ENCODE peak calls at places on chromosomes 4 and X, in four cellular contexts. One of them, this sample, is unnamed.

GRCh38 chr4:122577808-122578781 is 42.8 kb downstream of the IL21 start:
- DNase-seq in body of pancreas: peak
- DNase-seq in bronchial epithelial cell: peak
- DNase-seq in OCI-LY7: peak
- DNase-seq in this sample: no peak

GRCh38 chr4:82865592-82865991 is 25.4 kb downstream of the SEC31A start:
- DNase-seq in body of pancreas: no peak
- DNase-seq in bronchial epithelial cell: peak
- DNase-seq in OCI-LY7: no peak
- DNase-seq in this sample: no peak

GRCh38 chrX:40152173-40152705 is 54.5 kb upstream of the BCOR start:
- DNase-seq in body of pancreas: no peak
- DNase-seq in bronchial epithelial cell: no peak
- DNase-seq in OCI-LY7: peak
- DNase-seq in this sample: no peak

GRCh38 chr4:174358823-174359222 is 75.1 kb downstream of the CEP44 start:
- DNase-seq in body of pancreas: no peak
- DNase-seq in bronchial epithelial cell: peak
- DNase-seq in OCI-LY7: no peak
- DNase-seq in this sample: no peak

GRCh38 chr4:10115657-10116624 is 658 bp downstream of the WDR1 start:
- DNase-seq in body of pancreas: peak
- DNase-seq in bronchial epithelial cell: peak
- DNase-seq in OCI-LY7: peak
- DNase-seq in this sample: no peak

GRCh38 chr4:102466298-102466697 is 34.9 kb upstream of the NFKB1 start:
- DNase-seq in body of pancreas: no peak
- DNase-seq in bronchial epithelial cell: peak
- DNase-seq in OCI-LY7: no peak
- DNase-seq in this sample: no peak

GRCh38 chrX:107654778-107655761 is 26.8 kb downstream of the PRPS1 start:
- DNase-seq in body of pancreas: peak
- DNase-seq in bronchial epithelial cell: peak
- DNase-seq in OCI-LY7: peak
- DNase-seq in this sample: peak

GRCh38 chrX:123184199-123184857 is at the start of gene GRIA3:
- DNase-seq in body of pancreas: no peak
- DNase-seq in bronchial epithelial cell: peak
- DNase-seq in OCI-LY7: no peak
- DNase-seq in this sample: no peak

GRCh38 chr4:20422398-20422797 is 170.7 kb downstream of the SLIT2 start:
- DNase-seq in body of pancreas: peak
- DNase-seq in bronchial epithelial cell: peak
- DNase-seq in OCI-LY7: peak
- DNase-seq in this sample: no peak

GRCh38 chr4:27043200-27043599 is 182.6 kb downstream of the STIM2 start:
- DNase-seq in body of pancreas: no peak
- DNase-seq in bronchial epithelial cell: no peak
- DNase-seq in OCI-LY7: no peak
- DNase-seq in this sample: no peak

GRCh38 chrX:107448625-107449468 is 605 bp upstream of the FRMPD3 start:
- DNase-seq in body of pancreas: no peak
- DNase-seq in bronchial epithelial cell: no peak
- DNase-seq in OCI-LY7: peak
- DNase-seq in this sample: no peak

GRCh38 chr4:14254252-14254651 is 626.7 kb upstream of the BOD1L1 start:
- DNase-seq in body of pancreas: peak
- DNase-seq in bronchial epithelial cell: peak
- DNase-seq in OCI-LY7: peak
- DNase-seq in this sample: no peak

GRCh38 chrX:101260435-101260834 is 30.7 kb downstream of the TAF7L start:
- DNase-seq in body of pancreas: no peak
- DNase-seq in bronchial epithelial cell: peak
- DNase-seq in OCI-LY7: peak
- DNase-seq in this sample: no peak

GRCh38 chr4:36351082-36351666 is 69.8 kb downstream of the DTHD1 start:
- DNase-seq in body of pancreas: peak
- DNase-seq in bronchial epithelial cell: peak
- DNase-seq in OCI-LY7: peak
- DNase-seq in this sample: no peak

GRCh38 chr4:180028682-180029081 is 2214.5 kb upstream of the TENM3 start:
- DNase-seq in body of pancreas: peak
- DNase-seq in bronchial epithelial cell: peak
- DNase-seq in OCI-LY7: peak
- DNase-seq in this sample: no peak

GRCh38 chr4:186717556-186717955 is 6.1 kb downstream of the FAT1 start:
- DNase-seq in body of pancreas: no peak
- DNase-seq in bronchial epithelial cell: peak
- DNase-seq in OCI-LY7: no peak
- DNase-seq in this sample: no peak

GRCh38 chr4:107689912-107690587 is 30.0 kb downstream of the PAPSS1 start:
- DNase-seq in body of pancreas: no peak
- DNase-seq in bronchial epithelial cell: peak
- DNase-seq in OCI-LY7: no peak
- DNase-seq in this sample: no peak

DNA sequence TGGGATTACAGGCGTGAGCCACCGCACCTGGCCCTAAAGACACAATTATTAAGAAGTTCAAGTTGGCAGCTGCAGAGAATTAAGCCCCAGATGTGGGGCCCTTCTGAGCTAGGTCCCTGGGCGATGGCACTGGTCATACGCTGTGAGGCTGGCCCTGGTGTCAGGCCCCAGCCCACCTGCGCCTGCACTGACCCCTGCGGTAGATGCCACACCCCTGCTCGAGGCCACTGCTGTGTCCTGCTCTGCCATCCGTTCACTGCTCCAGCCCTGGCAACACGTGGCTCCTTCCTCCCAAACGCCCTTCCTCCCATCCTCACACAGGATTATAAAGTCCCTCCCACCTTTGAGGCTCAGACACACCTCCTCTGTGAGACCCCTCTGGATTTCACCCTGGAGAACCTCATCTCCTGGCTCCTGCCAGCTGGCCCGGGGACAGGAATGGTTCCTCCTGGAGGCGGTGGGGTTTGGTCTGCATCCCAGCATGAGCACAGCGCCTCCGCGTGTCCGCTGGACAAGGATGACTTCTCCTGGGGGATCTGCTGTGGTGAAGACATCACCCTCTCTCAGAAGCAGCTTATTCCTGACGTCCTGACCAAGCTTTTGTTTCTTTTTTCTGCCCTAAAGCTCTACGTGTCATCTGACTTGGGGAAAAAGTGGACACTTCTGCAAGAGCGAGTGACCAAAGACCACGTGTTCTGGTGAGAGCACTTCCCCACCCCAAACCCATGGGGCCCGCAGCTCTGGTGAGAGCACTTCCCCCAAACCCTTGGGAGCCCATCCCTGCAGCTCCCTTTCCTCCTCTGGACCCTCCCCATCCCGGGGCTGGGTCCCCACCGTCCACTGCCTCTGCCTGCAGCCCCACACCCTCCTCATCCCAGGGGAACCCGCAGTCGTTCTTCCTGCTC is 219.0 kb upstream of the PSAPL1 start:
- DNase-seq in body of pancreas: no peak
- DNase-seq in bronchial epithelial cell: no peak
- DNase-seq in OCI-LY7: no peak
- DNase-seq in this sample: no peak
- TF ChIP-seq CTCF in body of pancreas: no peak
- TF ChIP-seq CTCF in bronchial epithelial cell: no peak
- TF ChIP-seq CTCF in OCI-LY7: no peak
- TF ChIP-seq CTCF in this sample: no peak

GRCh38 chr4:142336251-142336934 is 509.7 kb downstream of the INPP4B start:
- DNase-seq in body of pancreas: no peak
- DNase-seq in bronchial epithelial cell: no peak
- DNase-seq in OCI-LY7: no peak
- DNase-seq in this sample: no peak

GRCh38 chr4:142331646-142332045 is 514.5 kb downstream of the INPP4B start:
- DNase-seq in body of pancreas: no peak
- DNase-seq in bronchial epithelial cell: no peak
- DNase-seq in OCI-LY7: no peak
- DNase-seq in this sample: no peak

GRCh38 chr4:142331132-142331531 is 515.0 kb downstream of the INPP4B start:
- DNase-seq in body of pancreas: peak
- DNase-seq in bronchial epithelial cell: no peak
- DNase-seq in OCI-LY7: no peak
- DNase-seq in this sample: no peak

GRCh38 chr4:142329304-142329703 is 516.8 kb downstream of the INPP4B start:
- DNase-seq in body of pancreas: no peak
- DNase-seq in bronchial epithelial cell: no peak
- DNase-seq in OCI-LY7: no peak
- DNase-seq in this sample: no peak

DNA sequence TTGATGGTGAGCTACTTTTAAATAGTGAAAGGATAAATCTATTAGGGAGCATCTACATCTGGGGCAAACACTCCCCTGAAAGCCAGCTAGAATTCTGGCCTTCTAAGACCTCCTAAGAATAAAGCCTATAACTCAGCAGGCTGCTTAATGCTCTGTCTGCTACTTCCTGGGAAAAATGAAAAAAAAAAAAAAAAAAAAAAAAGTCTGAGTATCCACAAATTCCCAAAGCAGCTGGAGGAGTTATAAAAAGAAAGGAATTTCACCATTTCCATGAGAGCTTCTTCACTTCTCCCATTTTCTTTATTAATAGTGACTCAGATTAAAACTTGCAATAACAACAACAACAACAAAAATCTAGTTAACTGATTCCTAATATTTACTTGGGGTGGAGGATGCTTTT is 511.2 kb downstream of the INPP4B start:
- DNase-seq in body of pancreas: no peak
- DNase-seq in bronchial epithelial cell: no peak
- DNase-seq in OCI-LY7: no peak
- DNase-seq in this sample: no peak
- TF ChIP-seq CTCF in body of pancreas: no peak
- TF ChIP-seq CTCF in bronchial epithelial cell: no peak
- TF ChIP-seq CTCF in OCI-LY7: no peak
- TF ChIP-seq CTCF in this sample: no peak

DNA sequence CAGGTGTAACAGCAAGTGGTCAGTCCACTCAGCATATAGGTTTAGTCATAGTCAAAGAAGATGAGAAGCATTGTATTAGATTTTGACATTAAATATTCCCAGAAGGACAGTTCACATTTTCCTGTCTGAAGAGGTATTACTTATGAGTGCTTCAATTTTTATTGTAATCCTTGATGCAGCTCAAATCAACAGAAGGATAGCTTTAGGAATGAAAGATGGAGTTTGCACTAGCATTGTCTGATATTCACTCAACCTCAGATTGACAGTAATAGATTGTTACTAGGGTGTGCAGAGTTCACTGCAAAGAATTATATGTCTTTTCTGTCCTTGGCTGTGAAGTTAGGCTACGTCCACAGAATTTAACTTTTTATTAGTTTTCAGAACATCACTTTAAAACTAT is 764.3 kb upstream of the AADAT start:
- DNase-seq in body of pancreas: no peak
- DNase-seq in bronchial epithelial cell: no peak
- DNase-seq in OCI-LY7: no peak
- DNase-seq in this sample: no peak
- TF ChIP-seq CTCF in body of pancreas: no peak
- TF ChIP-seq CTCF in bronchial epithelial cell: no peak
- TF ChIP-seq CTCF in OCI-LY7: no peak
- TF ChIP-seq CTCF in this sample: no peak

DNA sequence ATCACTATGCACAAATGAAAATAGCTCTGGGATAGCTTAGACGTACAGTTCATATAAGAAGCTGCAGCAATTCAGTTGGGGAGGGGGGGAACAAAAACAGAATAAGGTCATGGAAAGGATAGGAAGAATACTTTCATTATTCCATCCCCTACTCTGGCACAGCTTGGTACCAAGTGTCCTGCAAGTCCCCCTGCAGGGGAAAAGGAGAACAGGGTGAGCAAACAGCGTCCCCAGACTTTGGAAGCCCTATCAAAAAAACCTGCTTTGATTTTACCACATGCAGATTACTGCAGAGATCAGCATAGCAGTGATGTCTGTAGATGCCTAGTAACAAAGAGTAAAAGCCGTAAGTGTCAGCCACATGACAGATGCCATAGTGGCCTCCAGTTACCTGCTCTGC is 209.4 kb upstream of the NEIL3 start:
- DNase-seq in body of pancreas: no peak
- DNase-seq in bronchial epithelial cell: no peak
- DNase-seq in OCI-LY7: no peak
- DNase-seq in this sample: no peak
- TF ChIP-seq CTCF in body of pancreas: no peak
- TF ChIP-seq CTCF in bronchial epithelial cell: no peak
- TF ChIP-seq CTCF in OCI-LY7: no peak
- TF ChIP-seq CTCF in this sample: no peak

GRCh38 chrX:97026406-97026805 is 142.7 kb downstream of the RPA4 start:
- DNase-seq in body of pancreas: no peak
- DNase-seq in bronchial epithelial cell: no peak
- DNase-seq in OCI-LY7: peak
- DNase-seq in this sample: no peak
- TF ChIP-seq CTCF in body of pancreas: no peak
- TF ChIP-seq CTCF in bronchial epithelial cell: no peak
- TF ChIP-seq CTCF in OCI-LY7: peak
- TF ChIP-seq CTCF in this sample: peak

DNA sequence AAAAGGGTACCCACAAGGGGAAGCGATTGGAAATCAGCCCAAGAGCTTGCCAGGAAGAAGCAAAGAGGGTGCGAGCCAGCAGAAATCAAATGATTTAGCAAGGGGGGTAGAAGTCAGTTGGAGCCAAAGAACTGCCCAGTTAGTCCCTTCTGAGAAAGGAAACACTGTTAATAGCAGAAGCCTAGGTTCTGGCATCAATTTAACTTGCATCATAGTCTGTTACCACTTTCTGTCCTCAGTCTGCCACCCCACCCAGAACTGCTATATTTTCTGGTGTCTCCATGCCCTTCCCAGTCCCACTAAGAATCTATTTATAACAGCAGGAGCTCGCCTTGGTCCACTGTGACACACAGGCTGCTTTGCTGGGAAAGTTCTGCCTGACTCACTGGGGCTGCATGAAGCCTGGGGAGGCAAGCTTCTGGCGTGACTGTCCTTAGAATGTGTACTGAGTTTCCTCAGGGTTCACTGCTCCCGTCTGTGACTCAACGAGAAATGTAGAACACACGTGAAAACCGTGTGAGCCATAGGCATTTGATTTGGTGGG is 157.8 kb upstream of the TTC29 start:
- DNase-seq in body of pancreas: no peak
- DNase-seq in bronchial epithelial cell: peak
- DNase-seq in OCI-LY7: no peak
- DNase-seq in this sample: peak
- TF ChIP-seq CTCF in body of pancreas: no peak
- TF ChIP-seq CTCF in bronchial epithelial cell: no peak
- TF ChIP-seq CTCF in OCI-LY7: no peak
- TF ChIP-seq CTCF in this sample: no peak

GRCh38 chrX:38000706-38001105 is 5.6 kb upstream of the SYTL5 start:
- DNase-seq in body of pancreas: no peak
- DNase-seq in bronchial epithelial cell: no peak
- DNase-seq in OCI-LY7: no peak
- DNase-seq in this sample: no peak

GRCh38 chrX:37997096-37997495 is 9.3 kb upstream of the SYTL5 start:
- DNase-seq in body of pancreas: no peak
- DNase-seq in bronchial epithelial cell: no peak
- DNase-seq in OCI-LY7: no peak
- DNase-seq in this sample: no peak

GRCh38 chrX:37998586-37999267 is 7.6 kb upstream of the SYTL5 start:
- DNase-seq in body of pancreas: no peak
- DNase-seq in bronchial epithelial cell: peak
- DNase-seq in OCI-LY7: no peak
- DNase-seq in this sample: no peak

GRCh38 chrX:37993857-37994619 is 12.3 kb upstream of the SYTL5 start:
- DNase-seq in body of pancreas: peak
- DNase-seq in bronchial epithelial cell: peak
- DNase-seq in OCI-LY7: peak
- DNase-seq in this sample: no peak

GRCh38 chrX:37995428-37995827 is 10.9 kb upstream of the SYTL5 start:
- DNase-seq in body of pancreas: no peak
- DNase-seq in bronchial epithelial cell: no peak
- DNase-seq in OCI-LY7: no peak
- DNase-seq in this sample: no peak
- TF ChIP-seq CTCF in body of pancreas: no peak
- TF ChIP-seq CTCF in bronchial epithelial cell: no peak
- TF ChIP-seq CTCF in OCI-LY7: peak
- TF ChIP-seq CTCF in this sample: no peak

This sample was measured in osteocyte.